ENCODE peak calls at places on chromosome 16, in six cellular contexts. C is ovary; D is cardiac muscle cell; I is right cardiac atrium; K is CD8-positive, alpha-beta T cell; Y is lower leg skin. R is an unnamed sample.
A peak's percentile ranks its signal among the peaks of the same experiment; 100 is the strongest.

GRCh38 chr16:22924492-22924891 is 110.5 kb downstream of the HS3ST2 start:
- DNase-seq in K (no peak), Y (no peak), C (no peak), D (no peak), I (no peak), R (no peak)

GRCh38 chr16:68229431-68230175 is 6.3 kb downstream of the ESRP2 start:
- DNase-seq in K (peak; percentile 53), I (no peak), C (no peak), D (peak; percentile 68), Y (peak; percentile 85), R (no peak)

GRCh38 chr16:88782454-88783390 is 2.3 kb downstream of the PIEZO1 start:
- DNase-seq in C (peak; percentile 42), D (no peak), K (peak; percentile 58), I (no peak), Y (no peak), R (no peak)

GRCh38 chr16:87543436-87544191 is 50.8 kb upstream of the ZCCHC14 start:
- DNase-seq in I (no peak), D (no peak), Y (no peak), K (no peak), C (no peak), R (no peak)

GRCh38 chr16:83813818-83814653 is 6.3 kb downstream of the HSBP1 start:
- DNase-seq in C (peak; percentile 67), K (no peak), D (peak; percentile 63), Y (peak; percentile 82), I (no peak), R (no peak)

GRCh38 chr16:87108941-87109340 is 208.3 kb downstream of the C16orf95 start:
- DNase-seq in I (no peak), D (no peak), K (no peak), C (no peak), Y (peak; percentile 21), R (no peak)

GRCh38 chr16:1790611-1791255 is 2.8 kb downstream of the IGFALS start:
- DNase-seq in I (peak; percentile 56), Y (no peak), D (no peak), K (no peak), C (peak; percentile 37), R (no peak)

GRCh38 chr16:4293822-4294457 is 21.1 kb upstream of the TFAP4 start:
- DNase-seq in I (peak; percentile 84), K (no peak), Y (no peak), C (peak; percentile 73), D (peak; percentile 91), R (no peak)

GRCh38 chr16:7746971-7747370 is 414.3 kb downstream of the RBFOX1 start:
- DNase-seq in D (no peak), Y (no peak), C (no peak), I (no peak), K (no peak), R (no peak)

GRCh38 chr16:56576585-56577299 is 11.9 kb downstream of the MT4 start:
- DNase-seq in C (peak; percentile 78), D (peak; percentile 49), Y (peak; percentile 96), I (peak; percentile 83), K (peak; percentile 84), R (peak; percentile 6)

GRCh38 chr16:12901597-12902436 is at the start of gene SHISA9:
- DNase-seq in Y (no peak), C (no peak), D (peak; percentile 45), K (no peak), I (no peak), R (no peak)

GRCh38 chr16:77376358-77376757 is 58.5 kb downstream of the ADAMTS18 start:
- DNase-seq in Y (no peak), C (no peak), I (no peak), K (no peak), D (no peak), R (no peak)

GRCh38 chr16:10495031-10495345 is 85.4 kb downstream of the EMP2 start:
- DNase-seq in K (no peak), C (no peak), I (no peak), Y (no peak), D (no peak), R (no peak)

GRCh38 chr16:57611184-57611583 is 17.2 kb upstream of the ADGRG1 start:
- DNase-seq in C (no peak), Y (no peak), D (no peak), K (no peak), I (no peak), R (no peak)

GRCh38 chr16:88433632-88434352 is 19.3 kb upstream of the ZFPM1 start:
- DNase-seq in C (no peak), D (no peak), Y (no peak), K (no peak), I (no peak), R (no peak)

GRCh38 chr16:31063495-31063842 is 10.6 kb downstream of the ZNF668 start:
- DNase-seq in I (no peak), C (no peak), K (no peak), Y (no peak), D (no peak), R (no peak)

GRCh38 chr16:81204794-81205680 is 33.5 kb upstream of the BCO1 start:
- DNase-seq in C (peak; percentile 60), K (peak; percentile 43), Y (no peak), D (peak; percentile 59), I (no peak), R (no peak)

GRCh38 chr16:56302506-56302905 is 111.2 kb downstream of the GNAO1 start:
- DNase-seq in D (no peak), C (no peak), Y (no peak), K (no peak), I (no peak), R (no peak)

GRCh38 chr16:81181013-81181720 is 57.3 kb upstream of the BCO1 start:
- DNase-seq in I (peak; percentile 92), C (peak; percentile 86), K (no peak), D (peak; percentile 86), Y (peak; percentile 97), R (peak; percentile 78)

GRCh38 chr16:67154578-67155304 is 3.9 kb upstream of the B3GNT9 start:
- DNase-seq in C (no peak), I (no peak), D (peak; percentile 26), Y (no peak), K (no peak), R (no peak)
- H3K4me3 ChIP-seq in C (no peak overlapping the region), I (no peak overlapping the region), D (peak overlapping the region; percentile 24), Y (no peak overlapping the region), K (no peak overlapping the region), R (peak overlapping the region; percentile 62)

GRCh38 chr16:85286970-85287814 is 174.9 kb upstream of the CIBAR2 start:
- DNase-seq in K (no peak), I (peak; percentile 90), D (no peak), C (no peak), Y (no peak), R (peak; percentile 28)
- H3K4me3 ChIP-seq in K (no peak overlapping the region), I (no peak overlapping the region), D (no peak overlapping the region), C (no peak overlapping the region), Y (no peak overlapping the region), R (peak overlapping the region; percentile 48)

DNA sequence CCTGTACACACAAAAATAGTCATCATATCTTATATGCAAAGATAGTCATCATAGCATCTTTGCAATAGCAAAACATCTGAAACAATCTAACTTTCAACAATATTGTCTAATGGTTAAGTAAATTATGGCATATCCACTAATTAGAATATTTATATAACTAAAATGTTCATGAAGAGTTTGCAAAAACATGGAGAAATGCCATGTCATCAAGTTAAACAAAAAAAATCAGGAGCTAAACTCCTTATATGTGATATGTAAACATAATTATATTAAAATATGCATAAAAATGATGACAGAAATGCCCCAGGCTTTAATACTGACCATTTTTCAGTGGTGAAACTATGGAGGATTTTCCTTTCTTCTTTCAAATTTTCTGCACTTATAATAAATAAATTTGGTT is 22.3 kb upstream of the XYLT1 start:
- DNase-seq in Y (no peak), K (no peak), D (no peak), C (no peak), I (no peak), R (no peak)
- H3K4me3 ChIP-seq in Y (no peak overlapping the region), K (no peak overlapping the region), D (no peak overlapping the region), C (no peak overlapping the region), I (no peak overlapping the region), R (no peak overlapping the region)

DNA sequence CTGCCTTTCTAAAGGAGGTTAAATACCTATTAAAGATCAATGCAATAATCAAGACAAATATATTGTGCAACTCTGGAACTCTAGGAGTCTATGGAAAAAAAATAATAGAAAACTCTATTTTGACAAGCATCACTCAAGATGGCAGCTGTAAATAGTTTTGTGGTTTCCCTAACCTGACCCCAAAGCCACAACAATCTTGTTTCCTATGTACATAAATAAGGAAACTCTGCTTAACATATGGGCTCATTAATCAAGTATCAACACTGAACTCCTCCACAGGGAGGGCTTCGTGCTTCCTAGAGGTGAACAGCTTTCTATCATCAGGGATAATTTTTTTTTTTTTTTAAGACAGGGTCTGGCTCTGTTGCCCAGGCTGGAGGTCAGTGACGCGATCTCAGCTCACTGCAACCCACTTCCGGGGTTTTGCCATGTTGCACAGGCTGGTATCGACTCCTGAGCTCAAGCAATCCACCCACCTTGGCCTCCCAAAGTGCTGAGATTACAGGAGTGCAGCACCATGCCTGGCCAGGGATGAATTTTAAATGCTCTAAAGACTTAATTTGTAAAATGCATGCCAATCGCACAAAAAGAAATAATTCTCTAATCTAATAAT is 42.5 kb downstream of the ARHGAP17 start:
- DNase-seq in D (no peak), C (no peak), I (no peak), K (no peak), Y (no peak), R (no peak)
- H3K4me3 ChIP-seq in D (no peak overlapping the region), C (no peak overlapping the region), I (no peak overlapping the region), K (no peak overlapping the region), Y (no peak overlapping the region), R (no peak overlapping the region)

DNA sequence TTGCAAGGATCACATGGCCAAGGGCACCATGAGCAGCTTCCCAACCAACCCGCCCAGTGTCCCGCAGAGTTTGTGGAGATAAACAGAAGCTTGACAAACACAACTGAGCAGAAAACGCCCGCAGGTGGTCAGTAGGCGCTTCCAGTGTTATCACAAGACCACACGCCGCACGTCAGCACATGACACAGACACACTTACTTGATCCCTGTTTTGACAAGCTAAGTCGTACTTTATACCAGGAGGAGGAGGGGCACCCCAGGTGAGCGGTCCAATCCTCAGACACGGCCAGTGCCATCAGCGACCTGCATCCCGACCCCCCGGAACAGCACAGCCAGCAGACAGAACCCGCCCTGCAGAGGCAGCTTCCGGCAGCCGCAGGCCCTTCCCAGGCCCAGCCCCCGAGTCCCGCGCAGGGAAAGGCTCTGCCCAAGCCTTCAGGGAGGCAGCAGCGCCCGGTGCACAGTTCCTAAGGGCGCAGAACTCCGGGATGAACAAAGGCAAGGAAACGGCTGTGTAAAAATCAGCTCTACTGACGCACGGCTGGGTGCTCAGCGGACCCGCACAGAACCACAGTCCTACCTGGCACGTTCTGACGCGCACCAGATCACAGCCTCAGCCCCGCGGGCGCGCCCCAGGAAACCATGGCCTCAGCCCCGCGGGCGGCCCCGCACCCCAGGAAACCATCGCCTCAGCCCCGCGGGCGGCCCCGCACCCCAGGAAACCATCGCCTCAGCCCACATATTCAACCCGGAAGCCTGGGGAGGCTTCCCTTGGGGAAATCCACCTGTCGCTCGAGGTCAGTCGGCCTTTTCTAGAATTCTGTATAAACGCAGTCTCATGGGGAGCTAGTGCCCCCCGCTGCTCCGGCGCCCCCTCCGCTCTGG is 27.8 kb downstream of the AXIN1 start:
- DNase-seq in Y (no peak), K (peak; percentile 81), D (no peak), C (no peak), I (peak; percentile 62), R (no peak)
- H3K4me3 ChIP-seq in Y (no peak overlapping the region), K (peak overlapping the region; percentile 41), D (no peak overlapping the region), C (no peak overlapping the region), I (no peak overlapping the region), R (no peak overlapping the region)